ENCODE peak calls at places on chromosomes 13 and 19, in four cellular contexts. G is body of pancreas, C is suprapubic skin, K is upper lobe of left lung. U is an unnamed sample.

GRCh38 chr19:10206226-10206873 is 11.6 kb upstream of the DNMT1 start:
- DNase-seq in G (no peak), C (no peak), K (peak; percentile 90), U (peak; percentile 85)

GRCh38 chr13:35768551-35768950 is 292.1 kb upstream of the MAB21L1 start:
- DNase-seq in G (no peak), C (no peak), K (no peak), U (no peak)

GRCh38 chr13:77026255-77026782 is 640 bp downstream of the FBXL3 start:
- DNase-seq in G (peak; percentile 92), C (peak; percentile 92), K (peak; percentile 94), U (peak; percentile 81)

GRCh38 chr13:104641309-104641708 is 1575.1 kb upstream of the SLC10A2 start:
- DNase-seq in G (no peak), C (no peak), K (no peak), U (peak; percentile 72)

GRCh38 chr13:43664700-43665191 is 122.0 kb downstream of the ENOX1 start:
- DNase-seq in G (peak; percentile 20), C (no peak), K (no peak), U (peak; percentile 4)

GRCh38 chr13:32737111-32737571 is 150.9 kb downstream of the PDS5B start:
- DNase-seq in G (no peak), C (no peak), K (no peak), U (no peak)

GRCh38 chr13:47334173-47334572 is 437.3 kb upstream of the HTR2A start:
- DNase-seq in G (peak; percentile 10), C (no peak), K (no peak), U (no peak)

GRCh38 chr19:16078311-16078758 is 2.0 kb downstream of the TPM4 start:
- DNase-seq in G (no peak), C (peak; percentile 78), K (no peak), U (no peak)

GRCh38 chr19:29677001-29677781 is 11.9 kb downstream of the PLEKHF1 start:
- DNase-seq in G (no peak), C (no peak), K (no peak), U (no peak)

GRCh38 chr13:46982856-46983582 is 86.2 kb upstream of the HTR2A start:
- DNase-seq in G (no peak), C (no peak), K (no peak), U (no peak)

GRCh38 chr13:99415851-99416331 is 85.4 kb upstream of the TM9SF2 start:
- DNase-seq in G (no peak), C (peak; percentile 67), K (no peak), U (peak; percentile 36)

GRCh38 chr19:45293682-45294081 is 29.0 kb downstream of the CKM start:
- DNase-seq in G (no peak), C (no peak), K (no peak), U (no peak)

GRCh38 chr13:83895994-83896580 is 13.8 kb upstream of the SLITRK1 start:
- DNase-seq in G (no peak), C (no peak), K (no peak), U (no peak)

GRCh38 chr13:78194904-78195639 is 276.4 kb upstream of the EDNRB start:
- DNase-seq in G (no peak), C (no peak), K (no peak), U (no peak)

GRCh38 chr13:20702945-20703784 is at the start of gene IL17D:
- DNase-seq in G (peak; percentile 36), C (no peak), K (no peak), U (no peak)

GRCh38 chr19:44003461-44004134 is 841 bp downstream of the ZNF230 start:
- DNase-seq in G (no peak), C (no peak), K (no peak), U (no peak)

GRCh38 chr19:31330761-31331160 is 18.5 kb downstream of the TSHZ3 start:
- DNase-seq in G (no peak), C (no peak), K (no peak), U (no peak)

GRCh38 chr19:16143399-16144215 is at the start of gene HSH2D:
- DNase-seq in G (peak; percentile 95), C (no peak), K (peak; percentile 95), U (peak; percentile 31)

GRCh38 chr13:94263038-94263437 is 216.4 kb downstream of the DCT start:
- DNase-seq in G (no peak), C (no peak), K (no peak), U (no peak)

GRCh38 chr13:101779147-101779546 is 326.7 kb downstream of the ITGBL1 start:
- DNase-seq in G (no peak), C (no peak), K (no peak), U (no peak)

GRCh38 chr19:48354332-48354992 is 9.3 kb downstream of the TMEM143 start:
- DNase-seq in G (peak; percentile 32), C (no peak), K (no peak), U (no peak)

GRCh38 chr19:4624301-4624700 is 15.0 kb upstream of the TNFAIP8L1 start:
- DNase-seq in G (no peak), C (no peak), K (no peak), U (no peak)

GRCh38 chr19:29449371-29449770 is 76.4 kb upstream of the VSTM2B start:
- DNase-seq in G (no peak), C (no peak), K (no peak), U (no peak)

GRCh38 chr13:105990256-105990958 is 545.1 kb downstream of the EFNB2 start:
- DNase-seq in G (no peak), C (no peak), K (no peak), U (no peak)

GRCh38 chr19:28501979-28502378 is 711.0 kb downstream of the UQCRFS1 start:
- DNase-seq in G (no peak), C (no peak), K (no peak), U (no peak)

GRCh38 chr13:73835138-73835721 is 299.0 kb downstream of the KLF12 start:
- DNase-seq in G (no peak), C (no peak), K (no peak), U (no peak)

GRCh38 chr19:16319466-16319865 is 5.2 kb upstream of the KLF2 start:
- DNase-seq in G (no peak), C (no peak), K (no peak), U (no peak)

GRCh38 chr19:31352782-31353651 is 3.8 kb upstream of the TSHZ3 start:
- DNase-seq in G (no peak), C (no peak), K (no peak), U (no peak)

GRCh38 chr19:34364462-34364829 is 550 bp upstream of the GPI start:
- DNase-seq in G (no peak), C (no peak), K (no peak), U (no peak)

GRCh38 chr13:40982772-40983171 is 36.3 kb downstream of the ELF1 start:
- DNase-seq in G (no peak), C (no peak), K (peak; percentile 83), U (peak; percentile 69)

DNA sequence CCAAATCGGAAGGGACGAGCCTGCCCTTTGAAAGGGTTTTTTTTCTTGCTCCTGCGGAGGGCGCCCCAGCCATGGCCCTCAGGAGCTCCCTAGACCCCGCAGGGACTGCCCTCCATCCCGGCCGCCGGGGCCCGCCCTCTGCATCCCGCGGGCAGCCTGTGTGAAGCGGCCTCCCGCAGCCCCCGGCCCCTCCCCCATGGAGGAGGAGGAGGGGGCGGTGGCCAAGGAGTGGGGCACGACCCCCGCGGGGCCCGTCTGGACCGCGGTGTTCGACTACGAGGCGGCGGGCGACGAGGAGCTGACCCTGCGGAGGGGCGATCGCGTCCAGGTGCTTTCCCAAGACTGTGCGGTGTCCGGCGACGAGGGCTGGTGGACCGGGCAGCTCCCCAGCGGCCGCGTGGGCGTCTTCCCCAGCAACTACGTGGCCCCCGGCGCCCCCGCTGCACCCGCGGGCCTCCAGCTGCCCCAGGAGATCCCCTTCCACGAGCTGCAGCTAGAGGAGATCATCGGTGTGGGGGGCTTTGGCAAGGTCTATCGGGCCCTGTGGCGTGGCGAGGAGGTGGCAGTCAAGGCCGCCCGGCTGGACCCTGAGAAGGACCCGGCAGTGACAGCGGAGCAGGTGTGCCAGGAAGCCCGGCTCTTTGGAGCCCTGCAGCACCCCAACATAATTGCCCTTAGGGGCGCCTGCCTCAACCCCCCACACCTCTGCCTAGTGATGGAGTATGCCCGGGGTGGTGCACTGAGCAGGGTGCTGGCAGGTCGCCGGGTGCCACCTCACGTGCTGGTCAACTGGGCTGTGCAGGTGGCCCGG is 815 bp downstream of the MAP3K10 start:
- DNase-seq in G (peak; percentile 35), C (no peak), K (peak; percentile 27), U (peak; percentile 26)
- TF ChIP-seq POLR2A in G (no peak), C (no peak), K (no peak), U (no peak)

DNA sequence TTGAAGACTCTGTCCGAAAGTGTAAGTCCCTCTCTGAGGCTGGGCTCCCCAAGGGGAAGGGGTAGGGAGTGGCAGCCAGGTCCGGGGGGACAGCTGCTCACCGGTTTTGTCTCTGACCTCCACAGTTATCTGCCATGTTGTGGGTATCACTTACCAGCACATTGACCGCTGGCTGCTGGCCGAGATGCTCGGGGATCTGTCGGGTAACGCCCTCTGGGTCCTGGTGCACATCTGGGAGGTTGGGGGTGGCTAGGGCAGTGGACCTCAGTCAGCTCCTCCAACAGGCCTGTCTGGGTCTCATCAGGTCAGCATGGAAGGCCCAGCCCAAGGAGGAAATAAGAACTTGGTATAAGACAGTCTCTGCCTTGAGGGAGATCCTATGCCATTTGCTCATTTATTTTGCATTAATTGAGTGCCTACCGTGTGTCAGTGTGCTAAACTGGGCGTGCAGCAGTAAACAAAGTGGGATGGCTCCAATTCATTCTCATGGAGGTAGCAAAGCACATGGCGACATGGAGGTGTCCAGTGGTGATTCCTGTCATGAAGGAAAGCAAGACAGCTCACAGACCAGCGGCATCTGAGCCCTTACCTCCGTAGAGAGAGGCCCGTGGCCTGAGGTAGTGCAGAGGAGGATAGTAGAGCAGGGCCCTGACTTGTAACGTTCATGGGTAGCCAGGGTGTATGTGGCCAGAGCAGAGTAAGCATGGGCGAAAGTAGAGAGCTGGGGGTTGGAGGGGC is 13.7 kb downstream of the EIF3K start:
- DNase-seq in G (no peak), C (no peak), K (no peak), U (no peak)
- TF ChIP-seq POLR2A in G (no peak), C (no peak), K (no peak), U (no peak)

GRCh38 chr19:46404039-46404883 is 9.1 kb downstream of the CCDC8 start:
- DNase-seq in G (peak; percentile 77), C (no peak), K (peak; percentile 40), U (no peak)
- TF ChIP-seq POLR2A in G (peak; percentile 58), C (no peak), K (no peak), U (no peak)

GRCh38 chr19:50190439-50190891 is 13.0 kb upstream of the MYH14 start:
- DNase-seq in G (no peak), C (no peak), K (no peak), U (no peak)
- TF ChIP-seq POLR2A in G (no peak), C (no peak), K (no peak), U (no peak)

GRCh38 chr19:39970674-39971379 is at the start of gene PSMC4:
- DNase-seq in G (peak; percentile 98), C (peak; percentile 98), K (peak; percentile 99), U (peak; percentile 97)
- TF ChIP-seq POLR2A in G (peak; percentile 92), C (peak; percentile 68), K (peak; percentile 85), U (peak; percentile 91)

GRCh38 chr19:13130886-13131490 is 12.9 kb downstream of the NACC1 start:
- DNase-seq in G (no peak), C (no peak), K (no peak), U (no peak)
- TF ChIP-seq POLR2A in G (no peak), C (no peak), K (no peak), U (no peak)

DNA sequence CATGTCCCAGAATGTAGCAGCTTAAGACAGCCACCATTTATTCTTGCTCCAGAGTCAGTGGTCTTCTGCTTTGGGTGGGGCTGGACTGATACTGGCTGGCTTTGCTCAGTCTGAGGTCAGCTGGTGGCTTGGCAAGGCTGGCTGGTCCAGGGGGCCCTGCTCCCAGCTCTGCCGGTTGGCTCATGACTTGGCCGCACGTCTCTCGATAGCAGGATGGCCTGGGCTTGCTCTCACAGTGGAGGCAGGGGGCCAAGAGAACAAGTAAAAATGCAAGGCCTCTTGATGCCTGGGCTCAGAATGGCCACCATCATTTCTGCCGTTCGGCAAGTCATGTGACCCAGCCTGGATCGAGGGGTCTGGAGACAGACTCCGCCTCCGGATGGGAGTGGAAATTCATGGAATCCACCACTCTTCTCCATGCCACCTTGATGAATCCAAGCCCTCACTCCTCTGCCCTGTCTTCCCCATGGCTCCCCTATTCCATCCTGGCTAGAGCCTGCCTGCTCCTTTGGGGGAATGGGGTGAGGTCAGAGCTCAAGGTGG is 13.1 kb downstream of the ACTMAP start:
- DNase-seq in G (no peak), C (no peak), K (no peak), U (no peak)
- TF ChIP-seq POLR2A in G (no peak), C (no peak), K (no peak), U (no peak)